ENCODE peak calls at places on chromosomes 11 and 22, in five cellular contexts. One of them, this sample, is unnamed.
A peak's percentile ranks its signal among the peaks of the same experiment; 100 is the strongest.

GRCh38 chr22:19819209-19819910 is 35.3 kb downstream of the GNB1L start:
- DNase-seq in SK-MEL-5: no peak
- DNase-seq in neural crest cell: no peak
- DNase-seq in dorsolateral prefrontal cortex: peak; percentile 15
- DNase-seq in T-helper 9 cell: no peak
- DNase-seq in this sample: no peak

GRCh38 chr11:13333456-13333957 is 55.9 kb downstream of the BMAL1 start:
- DNase-seq in SK-MEL-5: no peak
- DNase-seq in T-helper 9 cell: no peak
- DNase-seq in dorsolateral prefrontal cortex: no peak
- DNase-seq in neural crest cell: no peak
- DNase-seq in this sample: no peak

GRCh38 chr22:37182101-37182948 is 5.7 kb downstream of the C1QTNF6 start:
- DNase-seq in SK-MEL-5: no peak
- DNase-seq in dorsolateral prefrontal cortex: no peak
- DNase-seq in neural crest cell: no peak
- DNase-seq in T-helper 9 cell: no peak
- DNase-seq in this sample: no peak

GRCh38 chr11:114395776-114396175 is 4.5 kb downstream of the C11orf71 start:
- DNase-seq in neural crest cell: no peak
- DNase-seq in SK-MEL-5: peak; percentile 8
- DNase-seq in dorsolateral prefrontal cortex: no peak
- DNase-seq in T-helper 9 cell: no peak
- DNase-seq in this sample: no peak

GRCh38 chr11:79062814-79063762 is 377.7 kb downstream of the TENM4 start:
- DNase-seq in dorsolateral prefrontal cortex: no peak
- DNase-seq in SK-MEL-5: peak; percentile 74
- DNase-seq in T-helper 9 cell: no peak
- DNase-seq in neural crest cell: peak; percentile 38
- DNase-seq in this sample: peak; percentile 80

GRCh38 chr22:42611076-42611475 is 3.6 kb downstream of the POLDIP3 start:
- DNase-seq in SK-MEL-5: no peak
- DNase-seq in dorsolateral prefrontal cortex: no peak
- DNase-seq in neural crest cell: no peak
- DNase-seq in T-helper 9 cell: no peak
- DNase-seq in this sample: no peak

GRCh38 chr11:68593441-68593840 is 90.9 kb upstream of the GAL start:
- DNase-seq in dorsolateral prefrontal cortex: no peak
- DNase-seq in SK-MEL-5: no peak
- DNase-seq in T-helper 9 cell: no peak
- DNase-seq in neural crest cell: no peak
- DNase-seq in this sample: no peak

GRCh38 chr22:32389685-32390084 is 22.4 kb downstream of the RTCB start:
- DNase-seq in T-helper 9 cell: no peak
- DNase-seq in SK-MEL-5: peak; percentile 60
- DNase-seq in dorsolateral prefrontal cortex: no peak
- DNase-seq in neural crest cell: peak; percentile 30
- DNase-seq in this sample: no peak

GRCh38 chr11:129291556-129291955 is 84.1 kb upstream of the BARX2 start:
- DNase-seq in neural crest cell: peak; percentile 45
- DNase-seq in dorsolateral prefrontal cortex: peak; percentile 73
- DNase-seq in SK-MEL-5: peak; percentile 82
- DNase-seq in T-helper 9 cell: no peak
- DNase-seq in this sample: no peak

GRCh38 chr22:42367980-42368378 is 64.2 kb downstream of the NFAM1 start:
- DNase-seq in T-helper 9 cell: no peak
- DNase-seq in SK-MEL-5: no peak
- DNase-seq in dorsolateral prefrontal cortex: no peak
- DNase-seq in neural crest cell: no peak
- DNase-seq in this sample: no peak

GRCh38 chr11:7490054-7490453 is 4.7 kb downstream of the OLFML1 start:
- DNase-seq in neural crest cell: no peak
- DNase-seq in SK-MEL-5: no peak
- DNase-seq in T-helper 9 cell: no peak
- DNase-seq in dorsolateral prefrontal cortex: no peak
- DNase-seq in this sample: no peak

GRCh38 chr11:464316-464715 is 14.2 kb downstream of the PTDSS2 start:
- DNase-seq in neural crest cell: no peak
- DNase-seq in T-helper 9 cell: no peak
- DNase-seq in SK-MEL-5: no peak
- DNase-seq in dorsolateral prefrontal cortex: no peak
- DNase-seq in this sample: no peak

GRCh38 chr11:12276831-12277475 is 100.4 kb upstream of the PARVA start:
- DNase-seq in T-helper 9 cell: no peak
- DNase-seq in dorsolateral prefrontal cortex: no peak
- DNase-seq in SK-MEL-5: no peak
- DNase-seq in neural crest cell: no peak
- DNase-seq in this sample: no peak

GRCh38 chr11:65539401-65540289 is 14.8 kb downstream of the SCYL1 start:
- DNase-seq in SK-MEL-5: no peak
- DNase-seq in T-helper 9 cell: no peak
- DNase-seq in dorsolateral prefrontal cortex: no peak
- DNase-seq in neural crest cell: peak; percentile 17
- DNase-seq in this sample: peak; percentile 23

GRCh38 chr22:38110863-38111852 is 674 bp upstream of the BAIAP2L2 start:
- DNase-seq in SK-MEL-5: no peak
- DNase-seq in T-helper 9 cell: no peak
- DNase-seq in dorsolateral prefrontal cortex: no peak
- DNase-seq in neural crest cell: no peak
- DNase-seq in this sample: no peak

GRCh38 chr22:43441751-43442150 is 29.9 kb downstream of the MPPED1 start:
- DNase-seq in SK-MEL-5: no peak
- DNase-seq in dorsolateral prefrontal cortex: no peak
- DNase-seq in T-helper 9 cell: no peak
- DNase-seq in neural crest cell: no peak
- DNase-seq in this sample: no peak

GRCh38 chr22:42770941-42771647 is 50.4 kb upstream of the A4GALT start:
- DNase-seq in T-helper 9 cell: no peak
- DNase-seq in dorsolateral prefrontal cortex: no peak
- DNase-seq in SK-MEL-5: no peak
- DNase-seq in neural crest cell: no peak
- DNase-seq in this sample: no peak

GRCh38 chr11:11349870-11350325 is 3.2 kb downstream of the CSNK2A3 start:
- DNase-seq in dorsolateral prefrontal cortex: no peak
- DNase-seq in SK-MEL-5: no peak
- DNase-seq in neural crest cell: no peak
- DNase-seq in T-helper 9 cell: no peak
- DNase-seq in this sample: no peak

GRCh38 chr11:121250843-121251242 is 41.7 kb upstream of the SC5D start:
- DNase-seq in T-helper 9 cell: no peak
- DNase-seq in SK-MEL-5: no peak
- DNase-seq in neural crest cell: no peak
- DNase-seq in dorsolateral prefrontal cortex: no peak
- DNase-seq in this sample: no peak

GRCh38 chr22:37462983-37463382 is 23.2 kb downstream of the MFNG start:
- DNase-seq in SK-MEL-5: peak; percentile 36
- DNase-seq in neural crest cell: peak; percentile 45
- DNase-seq in T-helper 9 cell: no peak
- DNase-seq in dorsolateral prefrontal cortex: no peak
- DNase-seq in this sample: no peak

GRCh38 chr11:125270711-125271110 is 106.2 kb downstream of the PKNOX2 start:
- DNase-seq in dorsolateral prefrontal cortex: no peak
- DNase-seq in T-helper 9 cell: no peak
- DNase-seq in neural crest cell: no peak
- DNase-seq in SK-MEL-5: peak; percentile 5
- DNase-seq in this sample: no peak

GRCh38 chr22:40009231-40009769 is 14.5 kb downstream of the FAM83F start:
- DNase-seq in SK-MEL-5: no peak
- DNase-seq in dorsolateral prefrontal cortex: no peak
- DNase-seq in T-helper 9 cell: no peak
- DNase-seq in neural crest cell: no peak
- DNase-seq in this sample: peak; percentile 56

GRCh38 chr22:48496987-48497650 is 1330.6 kb downstream of the BRD1 start:
- DNase-seq in dorsolateral prefrontal cortex: no peak
- DNase-seq in SK-MEL-5: no peak
- DNase-seq in T-helper 9 cell: no peak
- DNase-seq in neural crest cell: no peak
- DNase-seq in this sample: no peak

GRCh38 chr22:43570531-43571144 is 158.8 kb downstream of the MPPED1 start:
- DNase-seq in dorsolateral prefrontal cortex: no peak
- DNase-seq in neural crest cell: no peak
- DNase-seq in T-helper 9 cell: no peak
- DNase-seq in SK-MEL-5: no peak
- DNase-seq in this sample: no peak

GRCh38 chr11:87306260-87306861 is 268.6 kb downstream of the TMEM135 start:
- DNase-seq in dorsolateral prefrontal cortex: no peak
- DNase-seq in SK-MEL-5: no peak
- DNase-seq in T-helper 9 cell: no peak
- DNase-seq in neural crest cell: no peak
- DNase-seq in this sample: no peak

GRCh38 chr11:35725880-35726279 is 63.3 kb downstream of the TRIM44 start:
- DNase-seq in SK-MEL-5: peak; percentile 44
- DNase-seq in dorsolateral prefrontal cortex: no peak
- DNase-seq in T-helper 9 cell: no peak
- DNase-seq in neural crest cell: no peak
- DNase-seq in this sample: no peak

GRCh38 chr11:61026121-61027031 is 54.9 kb downstream of the CD6 start:
- DNase-seq in T-helper 9 cell: peak; percentile 46
- DNase-seq in dorsolateral prefrontal cortex: no peak
- DNase-seq in neural crest cell: no peak
- DNase-seq in SK-MEL-5: no peak
- DNase-seq in this sample: no peak

GRCh38 chr11:95671768-95672167 is 117.8 kb downstream of the FAM76B start:
- DNase-seq in T-helper 9 cell: no peak
- DNase-seq in neural crest cell: no peak
- DNase-seq in SK-MEL-5: no peak
- DNase-seq in dorsolateral prefrontal cortex: no peak
- DNase-seq in this sample: peak; percentile 29

GRCh38 chr22:27123880-27124279 is 466.5 kb downstream of the MIAT start:
- DNase-seq in neural crest cell: no peak
- DNase-seq in dorsolateral prefrontal cortex: no peak
- DNase-seq in T-helper 9 cell: no peak
- DNase-seq in SK-MEL-5: no peak
- DNase-seq in this sample: no peak

GRCh38 chr11:42542336-42542735 is 769.5 kb upstream of the API5 start:
- DNase-seq in SK-MEL-5: no peak
- DNase-seq in T-helper 9 cell: no peak
- DNase-seq in neural crest cell: no peak
- DNase-seq in dorsolateral prefrontal cortex: no peak
- DNase-seq in this sample: no peak

GRCh38 chr11:74316772-74317505 is 5.5 kb upstream of the P4HA3 start:
- DNase-seq in dorsolateral prefrontal cortex: no peak
- DNase-seq in neural crest cell: no peak
- DNase-seq in SK-MEL-5: no peak
- DNase-seq in T-helper 9 cell: no peak
- DNase-seq in this sample: no peak

GRCh38 chr11:110830344-110831141 is 118.3 kb upstream of the ARHGAP20 start:
- DNase-seq in T-helper 9 cell: no peak
- DNase-seq in dorsolateral prefrontal cortex: no peak
- DNase-seq in neural crest cell: no peak
- DNase-seq in SK-MEL-5: no peak
- DNase-seq in this sample: no peak

GRCh38 chr11:63920126-63920869 is 3.3 kb upstream of the RCOR2 start:
- DNase-seq in SK-MEL-5: no peak
- DNase-seq in T-helper 9 cell: no peak
- DNase-seq in dorsolateral prefrontal cortex: peak; percentile 81
- DNase-seq in neural crest cell: peak; percentile 24
- DNase-seq in this sample: no peak

GRCh38 chr11:119691701-119692546 is 37.1 kb downstream of the NECTIN1 start:
- DNase-seq in neural crest cell: no peak
- DNase-seq in T-helper 9 cell: no peak
- DNase-seq in dorsolateral prefrontal cortex: no peak
- DNase-seq in SK-MEL-5: no peak
- DNase-seq in this sample: peak; percentile 23

GRCh38 chr11:113553905-113554304 is 78.7 kb upstream of the DRD2 start:
- DNase-seq in dorsolateral prefrontal cortex: no peak
- DNase-seq in SK-MEL-5: peak; percentile 5
- DNase-seq in neural crest cell: no peak
- DNase-seq in T-helper 9 cell: no peak
- DNase-seq in this sample: peak; percentile 53

This sample was measured in NCI-H1694.